ENCODE peak calls at places on chromosome 17, in five cellular contexts. G is IMR-90, V is tibial nerve, U is transverse colon, N is HCT116. X is an unnamed sample. For H3K4me1, the result is how much of the 10 kb centered on the place peaks cover.

GRCh38 chr17:77419095-77419494 is 278.3 kb downstream of the SEC14L1 start:
- DNase-seq in G (no peak), V (no peak), U (no peak), N (no peak), X (no peak)

GRCh38 chr17:31538080-31538762 is 146.7 kb downstream of the RAB11FIP4 start:
- DNase-seq in G (no peak), V (no peak), U (peak), N (no peak), X (peak)

GRCh38 chr17:82756166-82756565 is 4.3 kb downstream of the TBCD start:
- DNase-seq in G (no peak), V (no peak), U (no peak), N (no peak), X (no peak)

GRCh38 chr17:82616021-82616703 is 32.1 kb downstream of the WDR45B start:
- DNase-seq in G (no peak), V (no peak), U (no peak), N (no peak), X (no peak)

GRCh38 chr17:27466748-27467375 is 10.6 kb downstream of the KSR1 start:
- DNase-seq in G (no peak), V (no peak), U (no peak), N (no peak), X (peak)

GRCh38 chr17:74478369-74479100 is 12.1 kb downstream of the CD300A start:
- DNase-seq in G (no peak), V (no peak), U (peak), N (no peak), X (no peak)

GRCh38 chr17:39769974-39770587 is 32.3 kb downstream of the GRB7 start:
- DNase-seq in G (peak), V (no peak), U (no peak), N (peak), X (no peak)

GRCh38 chr17:83190601-83191387 is 111.4 kb downstream of the METRNL start:
- DNase-seq in G (no peak), V (peak), U (no peak), N (no peak), X (no peak)

GRCh38 chr17:10380631-10381408 is 8.0 kb upstream of the MYH13 start:
- DNase-seq in G (peak), V (no peak), U (no peak), N (no peak), X (no peak)

GRCh38 chr17:40884708-40885512 is at the start of gene KRT20:
- DNase-seq in G (no peak), V (no peak), U (peak), N (no peak), X (no peak)

GRCh38 chr17:67863624-67864247 is 38.4 kb downstream of the BPTF start:
- DNase-seq in G (peak), V (no peak), U (no peak), N (no peak), X (no peak)

GRCh38 chr17:38693700-38694329 is 11.3 kb upstream of the MLLT6 start:
- DNase-seq in G (peak), V (peak), U (peak), N (no peak), X (peak)

GRCh38 chr17:73427198-73427597 is 115.4 kb upstream of the CDC42EP4 start:
- DNase-seq in G (no peak), V (no peak), U (no peak), N (no peak), X (no peak)

GRCh38 chr17:39513915-39514314 is 52.6 kb downstream of the CDK12 start:
- DNase-seq in G (no peak), V (no peak), U (no peak), N (no peak), X (no peak)

GRCh38 chr17:76241776-76242175 is 1.5 kb upstream of the RNF157 start:
- DNase-seq in G (no peak), V (no peak), U (no peak), N (no peak), X (no peak)

GRCh38 chr17:61517843-61518606 is 65.8 kb downstream of the TBX4 start:
- DNase-seq in G (no peak), V (no peak), U (no peak), N (no peak), X (no peak)

GRCh38 chr17:9677932-9678331 is 32.6 kb downstream of the USP43 start:
- DNase-seq in G (no peak), V (no peak), U (no peak), N (no peak), X (no peak)

GRCh38 chr17:826778-827177 is 44.6 kb downstream of the MRM3 start:
- DNase-seq in G (no peak), V (no peak), U (no peak), N (no peak), X (no peak)

GRCh38 chr17:43851744-43852143 is 4.8 kb downstream of the CD300LG start:
- DNase-seq in G (no peak), V (no peak), U (no peak), N (no peak), X (no peak)

GRCh38 chr17:62109378-62109902 is 44.4 kb upstream of the MED13 start:
- DNase-seq in G (peak), V (no peak), U (peak), N (peak), X (peak)

GRCh38 chr17:63282455-63282854 is 163.7 kb downstream of the CYB561 start:
- DNase-seq in G (no peak), V (no peak), U (no peak), N (no peak), X (no peak)

GRCh38 chr17:67054011-67054591 is 9.7 kb downstream of the CACNG1 start:
- DNase-seq in G (no peak), V (no peak), U (no peak), N (no peak), X (no peak)

GRCh38 chr17:57888311-57889216 is 38.7 kb upstream of the MRPS23 start:
- DNase-seq in G (no peak), V (no peak), U (no peak), N (no peak), X (no peak)

GRCh38 chr17:27985306-27985705 is 57.2 kb upstream of the NLK start:
- DNase-seq in G (no peak), V (no peak), U (no peak), N (no peak), X (no peak)

GRCh38 chr17:56149266-56150036 is 3.8 kb upstream of the ANKFN1 start:
- DNase-seq in G (peak), V (no peak), U (no peak), N (no peak), X (no peak)

GRCh38 chr17:61492759-61493526 is 40.7 kb downstream of the TBX4 start:
- DNase-seq in G (peak), V (no peak), U (no peak), N (no peak), X (no peak)

GRCh38 chr17:55717898-55718735 is 4.5 kb downstream of the TMEM100 start:
- DNase-seq in G (peak), V (peak), U (peak), N (peak), X (peak)

GRCh38 chr17:35062284-35062683 is 1.2 kb downstream of the RFFL start:
- DNase-seq in G (no peak), V (no peak), U (no peak), N (no peak), X (no peak)

GRCh38 chr17:75584358-75585175 is 3.0 kb upstream of the MYO15B start:
- DNase-seq in G (no peak), V (no peak), U (no peak), N (no peak), X (no peak)

DNA sequence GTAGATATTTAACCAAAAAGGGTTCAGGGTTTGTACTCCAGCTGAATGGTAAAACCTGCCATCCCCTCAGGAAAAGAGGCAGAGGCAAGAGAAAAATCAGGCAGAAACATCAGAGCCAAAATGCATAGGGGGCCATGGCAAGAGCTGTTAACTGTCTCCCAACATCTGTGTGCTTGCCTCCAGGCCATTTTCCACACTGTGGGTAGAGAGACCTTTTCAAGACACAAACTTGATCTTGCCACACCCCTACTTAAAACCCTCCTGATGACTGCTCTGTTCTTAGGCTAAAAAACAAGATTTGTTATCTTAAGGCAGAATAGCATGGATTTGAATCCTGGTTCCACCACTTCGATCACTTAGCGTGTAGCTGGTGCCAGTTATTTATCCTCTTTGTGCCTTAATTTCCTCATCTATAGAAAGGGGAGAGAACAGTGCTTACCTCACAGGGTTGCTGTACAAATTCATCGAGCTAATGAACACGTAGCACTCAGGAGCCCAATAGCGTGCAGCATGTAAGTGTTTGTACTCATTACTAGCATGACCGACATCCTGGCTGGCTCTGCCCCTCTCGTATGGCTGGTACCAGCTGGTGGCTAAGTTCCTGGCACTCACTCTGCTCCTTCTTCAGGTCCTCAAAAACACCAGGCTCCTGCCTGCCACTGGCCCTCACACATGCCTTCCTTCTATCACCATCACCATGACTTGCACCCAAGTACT is 25.8 kb downstream of the STAT3 start:
- DNase-seq in G (no peak), V (no peak), U (no peak), N (no peak), X (peak)
- H3K4me1 ChIP-seq in G (under half), V (under half), U (under half), N (under half), X (half or more)

GRCh38 chr17:47276444-47276843 is 22.8 kb downstream of the ITGB3 start:
- DNase-seq in G (no peak), V (no peak), U (no peak), N (no peak), X (no peak)
- H3K4me1 ChIP-seq in G (half or more), V (under half), U (under half), N (under half), X (half or more)

DNA sequence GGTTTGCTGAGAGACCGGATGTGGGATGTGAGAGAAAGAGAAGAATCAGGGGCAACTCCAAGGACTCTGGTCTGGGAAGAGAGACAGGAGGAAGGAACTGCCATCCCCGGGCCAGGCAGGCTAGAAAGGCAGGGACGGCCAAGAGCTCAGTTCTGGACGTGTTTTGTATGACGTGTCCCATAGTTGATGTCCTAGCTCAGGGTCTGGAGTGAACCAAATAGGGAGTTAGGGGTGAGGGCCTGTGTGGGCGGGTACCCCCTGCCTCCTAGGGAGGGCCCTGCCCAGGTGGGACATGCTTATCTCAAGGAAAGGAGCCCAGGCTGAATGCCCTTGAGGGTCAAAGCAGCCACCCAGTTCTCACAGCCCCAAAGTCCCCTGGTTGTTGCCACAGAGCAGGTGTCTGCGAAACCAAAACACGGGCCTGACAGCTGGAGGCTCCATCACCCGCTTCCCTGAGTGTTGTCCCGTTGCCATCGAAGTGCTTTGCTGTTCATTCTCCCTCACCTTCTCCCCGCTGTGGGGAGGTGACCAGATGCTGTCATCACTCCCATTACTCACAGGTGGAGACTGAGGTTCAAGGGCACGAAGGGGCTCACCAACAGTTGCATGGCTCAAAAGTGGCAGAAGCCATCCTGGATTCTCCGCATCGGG is 7.5 kb downstream of the ABCC3 start:
- DNase-seq in G (no peak), V (no peak), U (no peak), N (no peak), X (no peak)
- H3K4me1 ChIP-seq in G (under half), V (under half), U (under half), N (half or more), X (under half)

GRCh38 chr17:2090804-2091534 is 36.1 kb downstream of the HIC1 start:
- DNase-seq in G (peak), V (peak), U (peak), N (no peak), X (no peak)
- H3K4me1 ChIP-seq in G (under half), V (under half), U (under half), N (under half), X (half or more)

GRCh38 chr17:78746949-78747269 is 35.2 kb downstream of the CYTH1 start:
- DNase-seq in G (no peak), V (no peak), U (no peak), N (no peak), X (no peak)

GRCh38 chr17:78746263-78746948 is 35.7 kb downstream of the CYTH1 start:
- DNase-seq in G (no peak), V (no peak), U (no peak), N (no peak), X (no peak)

GRCh38 chr17:78747479-78747878 is 34.6 kb downstream of the CYTH1 start:
- DNase-seq in G (peak), V (no peak), U (no peak), N (no peak), X (no peak)

GRCh38 chr17:78748730-78749317 is 33.2 kb downstream of the CYTH1 start:
- DNase-seq in G (peak), V (peak), U (peak), N (no peak), X (no peak)

DNA sequence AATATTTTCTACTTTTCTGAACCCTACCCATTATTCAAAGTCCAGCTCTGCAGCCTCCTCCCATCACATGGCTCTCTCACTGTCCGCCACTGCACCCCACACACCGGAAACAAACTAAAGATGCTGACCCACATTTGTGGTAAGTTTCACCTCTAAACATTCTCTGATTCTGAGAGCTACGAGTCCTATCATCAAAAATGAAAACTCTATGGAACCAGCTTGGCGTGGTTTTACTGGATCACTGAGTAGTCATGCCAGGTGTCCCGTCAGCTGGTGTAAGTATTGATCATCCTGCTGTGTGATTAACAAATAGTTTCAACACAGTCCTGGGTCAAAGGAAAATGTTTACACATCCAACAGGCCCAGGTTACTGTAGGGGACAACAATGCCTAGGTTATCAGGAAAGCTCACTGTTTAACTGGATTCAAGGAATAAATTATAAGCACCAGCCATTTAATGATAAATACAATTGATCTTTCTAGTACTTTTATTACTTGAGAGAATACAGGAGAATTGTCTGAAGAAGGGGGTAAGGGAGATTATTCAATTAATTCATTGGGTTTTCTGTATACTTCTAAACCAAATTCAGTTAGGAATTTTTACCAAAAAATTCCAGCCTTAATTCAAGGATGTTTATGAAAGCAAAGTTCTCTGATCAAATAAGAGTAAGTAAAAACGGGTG is 33.9 kb downstream of the CYTH1 start:
- DNase-seq in G (no peak), V (no peak), U (peak), N (no peak), X (no peak)
- H3K4me1 ChIP-seq in G (under half), V (under half), U (under half), N (under half), X (under half)

DNA sequence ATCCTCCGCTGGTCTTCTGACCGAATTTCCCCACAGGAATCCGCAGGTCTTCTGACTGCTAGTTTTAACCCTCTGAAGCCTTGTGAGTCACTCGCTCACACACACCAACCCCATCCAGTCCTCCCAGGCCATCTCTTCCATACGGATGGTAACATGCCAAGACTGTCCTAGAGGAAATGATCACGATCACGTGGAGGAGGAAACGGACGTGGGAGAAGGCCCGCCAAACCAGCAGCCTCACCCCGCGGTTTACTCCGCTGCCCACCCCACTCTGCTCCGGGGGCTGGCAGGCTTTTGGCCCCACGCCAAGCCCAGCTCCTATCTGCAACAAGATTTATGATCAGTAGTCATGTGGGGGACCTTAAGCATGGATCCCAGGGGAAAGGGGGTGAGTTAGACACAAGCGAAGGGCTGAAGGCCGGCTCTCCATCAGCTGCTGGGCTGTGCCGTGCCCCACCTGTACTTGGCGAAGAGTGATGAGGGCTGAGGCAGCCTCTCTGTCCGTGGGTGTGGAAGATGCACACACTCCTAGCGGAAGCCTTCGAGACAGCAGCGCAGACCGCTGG is 1.5 kb upstream of the FAAP100 start:
- DNase-seq in G (peak), V (no peak), U (peak), N (peak), X (no peak)
- H3K4me1 ChIP-seq in G (under half), V (under half), U (under half), N (under half), X (under half)

GRCh38 chr17:48055531-48056245 is 7.5 kb downstream of the NFE2L1 start:
- DNase-seq in G (peak), V (no peak), U (no peak), N (peak), X (no peak)
- H3K4me1 ChIP-seq in G (under half), V (under half), U (under half), N (under half), X (under half)

X was measured in thyroid gland.